ENCODE peak calls at places on chromosomes 3 and 15, in ten cellular contexts. T, B, A, Z, K, R, O, E, V and S are unnamed samples.

GRCh38 chr15:98070132-98070531 is 109.6 kb downstream of the ARRDC4 start:
- DNase-seq in R (no peak), V (no peak), A (no peak), B (no peak), E (no peak), K (no peak), Z (no peak), T (no peak), O (no peak), S (no peak)

GRCh38 chr3:27960133-27960532 is 238.0 kb upstream of the EOMES start:
- DNase-seq in K (no peak), A (no peak), R (no peak), E (no peak), V (peak; percentile 22), B (peak; percentile 23), O (no peak), Z (no peak), T (no peak), S (no peak)

GRCh38 chr3:48433472-48434118 is 3.7 kb upstream of the PLXNB1 start:
- DNase-seq in A (no peak), O (no peak), V (no peak), Z (no peak), B (peak; percentile 79), K (peak; percentile 93), E (peak; percentile 28), T (peak; percentile 69), R (no peak), S (peak; percentile 82)

GRCh38 chr3:149535395-149535685 is 60.8 kb downstream of the TM4SF4 start:
- DNase-seq in T (no peak), E (no peak), B (no peak), K (no peak), R (no peak), V (no peak), O (no peak), Z (no peak), A (no peak), S (no peak)

GRCh38 chr3:23859012-23859743 is 53.4 kb downstream of the UBE2E1 start:
- DNase-seq in Z (no peak), V (no peak), E (no peak), K (no peak), O (no peak), B (no peak), R (no peak), T (no peak), A (no peak), S (no peak)

GRCh38 chr3:144818973-144819372 is 847.4 kb downstream of the DIPK2A start:
- DNase-seq in R (no peak), Z (no peak), B (no peak), O (no peak), K (no peak), E (no peak), T (no peak), V (no peak), A (no peak), S (no peak)

GRCh38 chr3:99720985-99721632 is 82.7 kb downstream of the COL8A1 start:
- DNase-seq in A (no peak), O (no peak), K (no peak), V (no peak), R (no peak), T (no peak), E (peak; percentile 31), Z (peak; percentile 34), B (no peak), S (no peak)

GRCh38 chr3:171606151-171606751 is 146.0 kb upstream of the TNIK start:
- DNase-seq in K (no peak), V (no peak), E (no peak), Z (peak; percentile 45), A (no peak), B (no peak), T (no peak), O (no peak), R (no peak), S (no peak)

GRCh38 chr3:166420071-166420470 is 582.8 kb upstream of the BCHE start:
- DNase-seq in Z (no peak), O (no peak), K (no peak), R (no peak), E (no peak), B (no peak), T (no peak), A (no peak), V (no peak), S (no peak)

GRCh38 chr3:57048052-57048671 is 12.3 kb upstream of the SPATA12 start:
- DNase-seq in Z (no peak), O (no peak), B (no peak), R (no peak), T (no peak), E (peak; percentile 54), V (no peak), A (no peak), K (no peak), S (no peak)

GRCh38 chr15:96142498-96142897 is 188.0 kb upstream of the NR2F2 start:
- DNase-seq in Z (no peak), A (no peak), T (no peak), O (no peak), E (no peak), R (no peak), K (no peak), V (no peak), B (no peak), S (no peak)

GRCh38 chr3:78728406-78729145 is 1039.2 kb downstream of the ROBO1 start:
- DNase-seq in O (no peak), A (peak; percentile 33), V (no peak), E (peak; percentile 62), Z (no peak), K (no peak), B (peak; percentile 64), R (no peak), T (peak; percentile 57), S (no peak)

DNA sequence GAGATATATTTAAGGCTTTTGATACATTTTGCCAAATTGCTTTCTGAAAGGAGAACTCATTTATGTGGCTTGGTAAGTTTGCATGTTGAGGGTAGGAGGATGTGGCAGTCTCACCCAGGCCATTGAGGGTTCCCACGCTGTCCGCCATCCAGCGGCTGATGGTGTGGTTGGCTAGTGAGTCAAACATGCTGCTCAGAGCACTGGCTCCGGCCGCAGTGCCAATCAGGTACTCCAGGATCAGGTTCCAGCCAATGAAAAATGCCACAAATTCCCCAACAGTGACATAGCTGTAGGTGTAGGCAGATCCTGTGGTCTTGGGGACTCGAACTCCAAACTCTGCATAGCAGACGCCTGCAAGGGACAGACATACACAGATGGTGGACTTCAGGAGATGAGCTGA is 82.3 kb downstream of the CLDN11 start:
- DNase-seq in K (no peak), R (no peak), A (peak; percentile 34), B (no peak), O (no peak), E (no peak), T (no peak), V (no peak), Z (no peak), S (no peak)
- TF ChIP-seq CTCF in K (no peak), R (no peak), A (no peak), B (no peak), O (no peak), E (no peak), T (no peak), V (no peak), Z (no peak), S (no peak)

GRCh38 chr3:15797600-15798303 is at the start of gene ANKRD28:
- DNase-seq in B (peak; percentile 57), A (peak; percentile 55), K (no peak), T (peak; percentile 61), E (no peak), Z (peak; percentile 87), R (no peak), V (peak; percentile 83), O (no peak), S (no peak)

GRCh38 chr3:15796331-15796730 is 1.4 kb downstream of the ANKRD28 start:
- DNase-seq in B (no peak), V (no peak), T (no peak), R (no peak), K (no peak), Z (no peak), O (no peak), A (no peak), E (no peak), S (no peak)

GRCh38 chr3:15798533-15799245 is 910 bp upstream of the ANKRD28 start:
- DNase-seq in B (no peak), O (no peak), R (no peak), V (no peak), E (no peak), A (no peak), Z (no peak), T (no peak), K (no peak), S (no peak)

GRCh38 chr3:15795563-15796308 is 2.0 kb downstream of the ANKRD28 start:
- DNase-seq in K (no peak), A (peak; percentile 74), E (no peak), O (no peak), V (no peak), R (no peak), B (no peak), Z (peak; percentile 47), T (no peak), S (no peak)

GRCh38 chr3:15796771-15797599 is 794 bp downstream of the ANKRD28 start:
- DNase-seq in V (peak; percentile 48), O (peak; percentile 27), B (peak; percentile 20), Z (peak; percentile 44), R (no peak), A (peak; percentile 40), K (no peak), T (peak; percentile 60), E (no peak), S (no peak)
- TF ChIP-seq CTCF in V (no peak), O (no peak), B (no peak), Z (no peak), R (no peak), A (no peak), K (no peak), T (no peak), E (no peak), S (no peak)

DNA sequence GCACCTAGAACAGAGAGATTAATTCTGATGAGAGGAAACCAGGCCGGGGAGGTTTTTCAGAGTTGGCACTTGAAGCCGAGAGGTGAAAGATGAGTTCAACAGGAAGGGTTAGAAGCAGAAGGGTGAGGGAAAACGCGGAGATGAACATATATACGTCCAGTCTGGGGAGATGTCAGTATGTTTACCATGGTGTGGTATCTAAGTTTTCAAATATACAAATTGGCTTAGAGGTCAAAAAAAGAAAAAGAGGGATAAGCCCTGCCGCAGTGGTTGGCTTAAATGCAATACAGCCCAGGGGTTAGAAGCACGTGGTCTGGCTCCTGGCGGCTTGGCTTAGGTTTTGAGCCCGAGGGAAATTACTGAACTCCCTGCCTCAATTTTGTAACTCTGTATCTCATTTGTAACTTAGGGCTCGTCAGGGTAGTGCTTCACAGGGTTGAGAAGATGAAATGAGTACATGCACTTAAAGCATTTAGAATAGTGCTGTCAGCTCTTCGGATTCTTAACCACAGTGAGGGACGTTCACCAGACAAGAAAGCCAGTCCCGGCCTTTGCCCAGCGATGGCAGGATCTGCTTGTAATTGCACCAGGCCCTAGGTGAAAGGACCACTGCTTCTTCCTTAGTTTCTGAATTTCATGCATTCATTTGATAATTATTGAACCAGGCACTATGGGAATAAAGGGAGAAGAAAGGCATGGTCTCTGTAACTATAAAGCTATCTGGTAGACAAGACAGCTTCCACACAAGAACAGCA is 6.4 kb downstream of the HES1 start:
- DNase-seq in R (no peak), B (peak; percentile 40), K (no peak), T (peak; percentile 37), Z (no peak), V (no peak), A (no peak), O (no peak), E (peak; percentile 70), S (no peak)
- TF ChIP-seq CTCF in R (no peak), B (no peak), K (no peak), T (no peak), Z (no peak), V (no peak), A (no peak), O (no peak), E (no peak), S (no peak)

GRCh38 chr3:159158213-159158612 is 356.4 kb downstream of the MFSD1 start:
- DNase-seq in V (no peak), B (no peak), K (no peak), E (no peak), Z (no peak), R (no peak), O (no peak), A (peak; percentile 6), T (peak; percentile 17), S (no peak)
- TF ChIP-seq CTCF in V (peak; percentile 27), B (no peak), K (no peak), E (no peak), Z (peak; percentile 59), R (no peak), O (no peak), A (no peak), T (no peak), S (no peak)